ENCODE peak calls at places on chromosomes 4 and X, in eight cellular contexts. A is choroid plexus epithelial cell, P is mesothelial cell of epicardium, J is cardiac muscle cell, M is MCF 10A, H is ovary, X is SK-N-SH, T is HCT116. F is an unnamed sample.

GRCh38 chrX:9135901-9136510 is 102.1 kb upstream of the FAM9B start:
- DNase-seq in A (peak; percentile 44), P (no peak), J (peak; percentile 45), M (no peak), H (no peak), X (no peak), T (no peak), F (no peak)

GRCh38 chr4:151676301-151676700 is 84.5 kb downstream of the GATB start:
- DNase-seq in A (peak; percentile 79), P (no peak), J (peak; percentile 67), M (peak; percentile 77), H (no peak), X (no peak), T (peak; percentile 8), F (peak; percentile 77)

GRCh38 chrX:47587091-47587891 is 5.1 kb downstream of the TIMP1 start:
- DNase-seq in A (no peak), P (peak; percentile 5), J (no peak), M (peak; percentile 49), H (no peak), X (no peak), T (no peak), F (no peak)

GRCh38 chr4:15479089-15479912 is 9.6 kb downstream of the CC2D2A start:
- DNase-seq in A (peak; percentile 94), P (peak; percentile 70), J (peak; percentile 94), M (peak; percentile 87), H (peak; percentile 61), X (peak; percentile 74), T (peak; percentile 82), F (peak; percentile 86)

GRCh38 chr4:102580463-102580842 is 79.3 kb downstream of the NFKB1 start:
- DNase-seq in A (no peak), P (no peak), J (no peak), M (no peak), H (no peak), X (no peak), T (no peak), F (no peak)

GRCh38 chr4:141788169-141788915 is 152.0 kb downstream of the IL15 start:
- DNase-seq in A (peak; percentile 72), P (no peak), J (peak; percentile 48), M (no peak), H (no peak), X (no peak), T (no peak), F (no peak)

GRCh38 chrX:149687991-149688390 is 23.9 kb upstream of the MAGEA11 start:
- DNase-seq in A (no peak), P (no peak), J (no peak), M (no peak), H (no peak), X (no peak), T (no peak), F (no peak)

GRCh38 chr4:105191621-105192210 is 45.0 kb downstream of the TET2 start:
- DNase-seq in A (peak; percentile 60), P (no peak), J (peak; percentile 27), M (peak; percentile 13), H (no peak), X (no peak), T (no peak), F (peak; percentile 50)

GRCh38 chrX:13938053-13938765 is 91.5 kb downstream of the GEMIN8 start:
- DNase-seq in A (no peak), P (peak; percentile 39), J (peak; percentile 27), M (peak; percentile 40), H (no peak), X (peak; percentile 82), T (no peak), F (no peak)

GRCh38 chr4:11817088-11817487 is 388.4 kb upstream of the HS3ST1 start:
- DNase-seq in A (no peak), P (no peak), J (no peak), M (no peak), H (no peak), X (no peak), T (no peak), F (no peak)

GRCh38 chr4:175891863-175892262 is 79.8 kb upstream of the GPM6A start:
- DNase-seq in A (peak; percentile 60), P (no peak), J (peak; percentile 12), M (peak; percentile 49), H (no peak), X (peak; percentile 1), T (peak; percentile 38), F (peak; percentile 1)

DNA sequence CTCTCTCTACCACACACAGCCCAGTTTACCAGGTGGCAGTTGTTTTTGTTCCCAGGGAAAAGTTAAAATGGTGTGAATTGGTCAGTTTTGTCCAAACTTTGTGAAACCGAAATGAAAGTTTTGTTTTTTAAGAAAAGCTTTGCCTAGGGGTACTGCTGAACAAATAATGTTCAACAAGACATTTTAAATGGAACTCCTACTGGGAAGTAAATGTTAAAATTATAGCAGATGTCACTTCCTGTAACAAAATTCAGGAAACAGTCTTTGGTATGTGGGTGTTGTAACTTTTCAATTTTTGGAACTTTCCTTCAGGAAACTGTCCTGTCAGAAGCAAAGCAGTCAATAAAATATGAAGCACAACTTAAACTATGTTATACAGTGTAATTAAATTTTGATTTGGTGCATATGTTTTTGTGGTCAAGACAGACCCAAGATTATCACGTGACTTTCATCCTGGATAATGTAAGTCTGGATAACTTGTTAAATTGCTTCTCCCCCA is 79.5 kb downstream of the AFF1 start:
- DNase-seq in A (no peak), P (no peak), J (peak; percentile 74), M (no peak), H (no peak), X (no peak), T (no peak), F (peak; percentile 11)
- TF ChIP-seq CTCF in A (no peak), P (no peak), J (no peak), M (no peak), H (no peak), X (no peak), T (no peak), F (no peak)

GRCh38 chr4:143581331-143581961 is 67.9 kb downstream of the SMARCA5 start:
- DNase-seq in A (no peak), P (no peak), J (no peak), M (no peak), H (no peak), X (no peak), T (no peak), F (no peak)
- TF ChIP-seq CTCF in A (peak; percentile 21), P (no peak), J (no peak), M (no peak), H (no peak), X (no peak), T (no peak), F (no peak)

GRCh38 chr4:154329939-154330338 is 161.7 kb downstream of the DCHS2 start:
- DNase-seq in A (peak; percentile 20), P (no peak), J (peak; percentile 70), M (peak; percentile 91), H (peak; percentile 19), X (no peak), T (no peak), F (no peak)
- TF ChIP-seq CTCF in A (no peak), P (no peak), J (no peak), M (no peak), H (no peak), X (no peak), T (no peak), F (no peak)

GRCh38 chr4:183288955-183289354 is 31.1 kb downstream of the CLDN22 start:
- DNase-seq in A (no peak), P (no peak), J (no peak), M (peak; percentile 1), H (no peak), X (no peak), T (no peak), F (no peak)
- TF ChIP-seq CTCF in A (peak; percentile 26), P (no peak), J (no peak), M (no peak), H (no peak), X (no peak), T (no peak), F (no peak)

GRCh38 chrX:11756354-11757318 is 1.4 kb upstream of the MSL3 start:
- DNase-seq in A (peak; percentile 16), P (no peak), J (no peak), M (no peak), H (no peak), X (no peak), T (no peak), F (peak; percentile 41)
- TF ChIP-seq CTCF in A (no peak), P (no peak), J (no peak), M (no peak), H (no peak), X (no peak), T (no peak), F (no peak)

GRCh38 chr4:164011791-164012190 is 517.3 kb downstream of the TMA16 start:
- DNase-seq in A (no peak), P (no peak), J (no peak), M (peak; percentile 4), H (no peak), X (no peak), T (no peak), F (no peak)

GRCh38 chr4:164009435-164009834 is 514.9 kb downstream of the TMA16 start:
- DNase-seq in A (no peak), P (no peak), J (no peak), M (no peak), H (no peak), X (no peak), T (no peak), F (no peak)

GRCh38 chr4:164012396-164013027 is 518.0 kb downstream of the TMA16 start:
- DNase-seq in A (peak; percentile 1), P (peak; percentile 46), J (no peak), M (peak; percentile 66), H (no peak), X (peak; percentile 12), T (peak; percentile 29), F (no peak)
- TF ChIP-seq CTCF in A (no peak), P (peak; percentile 38), J (no peak), M (peak; percentile 55), H (no peak), X (peak; percentile 50), T (peak; percentile 72), F (no peak)

GRCh38 chr4:138773321-138773720 is 242.3 kb upstream of the NOCT start:
- DNase-seq in A (no peak), P (no peak), J (no peak), M (no peak), H (no peak), X (no peak), T (no peak), F (no peak)

GRCh38 chr4:138772366-138772765 is 243.2 kb upstream of the NOCT start:
- DNase-seq in A (no peak), P (no peak), J (no peak), M (no peak), H (no peak), X (no peak), T (no peak), F (no peak)

GRCh38 chr4:138775485-138775884 is 240.1 kb upstream of the NOCT start:
- DNase-seq in A (peak; percentile 2), P (no peak), J (no peak), M (no peak), H (no peak), X (no peak), T (no peak), F (no peak)

GRCh38 chr4:138770818-138771217 is 244.8 kb upstream of the NOCT start:
- DNase-seq in A (no peak), P (no peak), J (no peak), M (no peak), H (no peak), X (no peak), T (no peak), F (no peak)

DNA sequence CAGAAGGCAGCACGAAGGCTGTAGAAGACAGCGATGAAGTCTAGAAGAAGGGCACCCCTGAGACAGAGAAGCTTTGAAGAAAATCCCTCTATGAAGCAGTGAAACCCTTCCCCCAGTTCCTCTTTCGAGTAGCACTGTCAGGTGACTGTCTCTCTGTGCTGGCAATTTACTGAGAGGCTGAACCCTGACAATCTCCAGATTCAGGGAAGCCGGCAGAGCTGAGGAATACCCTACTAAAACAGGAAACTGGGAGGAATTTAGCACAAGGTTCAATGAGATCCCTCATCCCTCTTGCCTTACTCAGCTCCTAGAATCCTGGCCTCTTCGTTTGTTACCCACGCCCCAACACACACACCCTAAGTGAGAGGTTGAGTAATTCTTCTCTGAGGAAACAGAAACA is 239.7 kb upstream of the NOCT start:
- DNase-seq in A (peak; percentile 5), P (no peak), J (peak; percentile 11), M (no peak), H (no peak), X (no peak), T (no peak), F (no peak)
- TF ChIP-seq CTCF in A (no peak), P (no peak), J (no peak), M (no peak), H (no peak), X (no peak), T (no peak), F (no peak)

F was measured in HFFc6.